ENCODE peak calls at places on chromosomes 11 and 22, in nine cellular contexts. H, T, M, V, Q, P, C, K and R are unnamed samples.

GRCh38 chr22:45678961-45679912 is 7.6 kb downstream of the ATXN10 start:
- DNase-seq in H (no peak), T (no peak), M (no peak), V (no peak), Q (no peak), P (no peak), C (no peak), K (peak), R (peak)

GRCh38 chr11:34926101-34926830 is 9.8 kb downstream of the PDHX start:
- DNase-seq in H (peak), T (peak), M (no peak), V (peak), Q (no peak), P (no peak), C (no peak), K (no peak), R (peak)

GRCh38 chr11:15976433-15977045 is 379.8 kb downstream of the SOX6 start:
- DNase-seq in H (peak), T (no peak), M (no peak), V (peak), Q (no peak), P (no peak), C (no peak), K (no peak), R (no peak)

GRCh38 chr11:6925636-6926207 is 504 bp upstream of the ZNF215 start:
- DNase-seq in H (peak), T (peak), M (no peak), V (peak), Q (no peak), P (no peak), C (no peak), K (no peak), R (peak)

GRCh38 chr11:58592760-58593472 is 14.1 kb downstream of the ZFP91 start:
- DNase-seq in H (no peak), T (no peak), M (no peak), V (peak), Q (no peak), P (peak), C (peak), K (no peak), R (no peak)

GRCh38 chr11:17386331-17387084 is 2.0 kb downstream of the KCNJ11 start:
- DNase-seq in H (peak), T (peak), M (peak), V (peak), Q (no peak), P (peak), C (peak), K (no peak), R (peak)

GRCh38 chr22:24731786-24732185 is 42.7 kb downstream of the PIWIL3 start:
- DNase-seq in H (no peak), T (no peak), M (no peak), V (no peak), Q (no peak), P (no peak), C (no peak), K (no peak), R (peak)

GRCh38 chr11:28106351-28107043 is 1.5 kb downstream of the KIF18A start:
- DNase-seq in H (no peak), T (no peak), M (no peak), V (no peak), Q (no peak), P (no peak), C (no peak), K (no peak), R (no peak)

GRCh38 chr11:111936045-111936400 is 1.1 kb upstream of the DIXDC1 start:
- DNase-seq in H (no peak), T (no peak), M (no peak), V (no peak), Q (no peak), P (no peak), C (no peak), K (no peak), R (peak)

GRCh38 chr22:45684169-45684568 is 12.5 kb downstream of the ATXN10 start:
- DNase-seq in H (peak), T (no peak), M (no peak), V (no peak), Q (no peak), P (no peak), C (no peak), K (no peak), R (no peak)

GRCh38 chr22:43188829-43189545 is 2.1 kb upstream of the TTLL12 start:
- DNase-seq in H (no peak), T (no peak), M (no peak), V (no peak), Q (no peak), P (no peak), C (no peak), K (no peak), R (no peak)

GRCh38 chr11:64894070-64894811 is 15.8 kb upstream of the EHD1 start:
- DNase-seq in H (peak), T (peak), M (peak), V (peak), Q (peak), P (peak), C (peak), K (no peak), R (peak)
- H3K4me3 ChIP-seq in H (no peak), T (no peak), M (no peak), V (no peak), Q (no peak), P (no peak), C (peak), K (no peak), R (no peak)

GRCh38 chr22:41177626-41178424 is 27.3 kb upstream of the L3MBTL2 start:
- DNase-seq in H (no peak), T (no peak), M (no peak), V (no peak), Q (no peak), P (no peak), C (peak), K (no peak), R (no peak)
- TF ChIP-seq CTCF in H (no peak), T (no peak), M (no peak), V (no peak), Q (no peak), P (no peak), C (no peak), K (no peak), R (no peak)

GRCh38 chr11:31246451-31247165 is 122.9 kb downstream of the DCDC1 start:
- DNase-seq in H (peak), T (no peak), M (no peak), V (peak), Q (no peak), P (peak), C (no peak), K (no peak), R (no peak)
- H3K4me3 ChIP-seq in H (no peak), T (no peak), M (no peak), V (no peak), Q (no peak), P (no peak), C (no peak), K (no peak), R (no peak)

DNA sequence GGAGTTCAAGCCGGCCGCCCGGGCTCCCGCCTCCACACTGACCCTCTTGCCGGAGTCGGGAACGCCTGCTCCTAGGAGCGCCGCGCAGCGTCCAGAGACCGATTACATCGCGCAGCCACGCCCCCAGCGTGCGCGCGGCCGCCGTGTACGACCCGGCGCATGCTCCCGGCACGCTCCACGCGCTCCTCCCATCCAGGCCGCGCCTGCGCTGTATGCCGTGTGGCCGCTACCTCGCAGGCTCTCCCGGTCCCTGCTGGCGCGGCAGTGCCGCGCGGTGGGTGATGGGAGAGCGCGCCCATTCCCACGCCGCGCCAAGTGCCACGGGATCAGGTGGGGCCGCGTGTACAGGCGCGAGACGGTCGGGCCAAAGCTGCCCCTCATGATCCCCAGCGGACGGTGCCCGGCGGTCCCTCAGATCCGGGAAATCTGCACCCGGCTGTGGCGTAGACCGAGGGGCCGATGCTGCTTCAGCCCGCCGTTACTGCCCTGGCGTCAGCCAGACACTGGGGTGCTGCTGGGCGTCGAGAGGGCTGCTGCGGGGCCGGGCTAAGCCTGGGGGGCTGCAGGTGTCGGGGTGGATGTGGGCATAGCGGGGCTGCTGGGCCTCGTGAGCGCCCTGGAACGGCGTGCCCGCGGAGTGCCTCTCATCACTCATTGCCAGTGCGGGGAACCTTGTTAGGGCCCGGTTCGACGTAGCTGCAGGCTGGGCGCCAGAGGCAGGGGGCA is at the start of the genes GNB1L and RTL10:
- DNase-seq in H (peak), T (peak), M (peak), V (peak), Q (peak), P (peak), C (peak), K (peak), R (peak)
- TF ChIP-seq CTCF in H (no peak), T (no peak), M (no peak), V (no peak), Q (no peak), P (no peak), C (peak), K (no peak), R (no peak)

GRCh38 chr11:2443881-2444300 is 423 bp downstream of the TRPM5 start:
- DNase-seq in H (no peak), T (peak), M (no peak), V (no peak), Q (no peak), P (peak), C (peak), K (no peak), R (no peak)

GRCh38 chr11:2443406-2443805 is 908 bp downstream of the TRPM5 start:
- DNase-seq in H (no peak), T (no peak), M (no peak), V (no peak), Q (no peak), P (no peak), C (no peak), K (no peak), R (no peak)

GRCh38 chr11:2445107-2445947 is 519 bp downstream of the KCNQ1 start:
- DNase-seq in H (no peak), T (peak), M (no peak), V (no peak), Q (no peak), P (peak), C (peak), K (no peak), R (no peak)

GRCh38 chr11:2445948-2446551 is 1.2 kb downstream of the KCNQ1 start:
- DNase-seq in H (no peak), T (no peak), M (no peak), V (no peak), Q (no peak), P (peak), C (peak), K (no peak), R (no peak)

GRCh38 chr11:2444301-2445106 is at the start of the genes KCNQ1 and TRPM5:
- DNase-seq in H (no peak), T (peak), M (peak), V (no peak), Q (no peak), P (peak), C (peak), K (no peak), R (no peak)
- H3K4me3 ChIP-seq in H (no peak), T (peak), M (peak), V (no peak), Q (no peak), P (peak), C (peak), K (no peak), R (no peak)

GRCh38 chr11:64245401-64245796 is 1.3 kb downstream of the PPP1R14B start:
- DNase-seq in H (no peak), T (no peak), M (peak), V (no peak), Q (no peak), P (peak), C (no peak), K (no peak), R (no peak)

GRCh38 chr11:64247729-64248531 is 1.2 kb upstream of the PPP1R14B start:
- DNase-seq in H (no peak), T (no peak), M (peak), V (no peak), Q (no peak), P (no peak), C (no peak), K (no peak), R (no peak)

GRCh38 chr11:64245797-64246623 is 733 bp downstream of the PPP1R14B start:
- DNase-seq in H (peak), T (peak), M (peak), V (peak), Q (peak), P (peak), C (no peak), K (no peak), R (peak)

GRCh38 chr11:64248578-64248977 is 1.8 kb upstream of the PPP1R14B start:
- DNase-seq in H (no peak), T (peak), M (no peak), V (no peak), Q (no peak), P (no peak), C (no peak), K (no peak), R (no peak)

GRCh38 chr11:64246874-64247728 is at the start of gene PPP1R14B:
- DNase-seq in H (peak), T (peak), M (peak), V (peak), Q (peak), P (peak), C (peak), K (no peak), R (peak)
- TF ChIP-seq CTCF in H (no peak), T (peak), M (no peak), V (peak), Q (no peak), P (no peak), C (peak), K (no peak), R (no peak)

GRCh38 chr11:61020706-61021235 is 49.3 kb downstream of the CD6 start:
- DNase-seq in H (no peak), T (no peak), M (no peak), V (no peak), Q (no peak), P (no peak), C (no peak), K (no peak), R (no peak)

GRCh38 chr11:61022311-61023085 is 51.0 kb downstream of the CD6 start:
- DNase-seq in H (no peak), T (no peak), M (no peak), V (no peak), Q (no peak), P (no peak), C (no peak), K (no peak), R (no peak)

GRCh38 chr11:61019818-61020405 is 48.4 kb downstream of the CD6 start:
- DNase-seq in H (no peak), T (no peak), M (no peak), V (no peak), Q (no peak), P (no peak), C (no peak), K (no peak), R (no peak)

GRCh38 chr11:61023086-61024035 is 51.9 kb downstream of the CD6 start:
- DNase-seq in H (no peak), T (no peak), M (no peak), V (no peak), Q (no peak), P (no peak), C (no peak), K (no peak), R (no peak)

DNA sequence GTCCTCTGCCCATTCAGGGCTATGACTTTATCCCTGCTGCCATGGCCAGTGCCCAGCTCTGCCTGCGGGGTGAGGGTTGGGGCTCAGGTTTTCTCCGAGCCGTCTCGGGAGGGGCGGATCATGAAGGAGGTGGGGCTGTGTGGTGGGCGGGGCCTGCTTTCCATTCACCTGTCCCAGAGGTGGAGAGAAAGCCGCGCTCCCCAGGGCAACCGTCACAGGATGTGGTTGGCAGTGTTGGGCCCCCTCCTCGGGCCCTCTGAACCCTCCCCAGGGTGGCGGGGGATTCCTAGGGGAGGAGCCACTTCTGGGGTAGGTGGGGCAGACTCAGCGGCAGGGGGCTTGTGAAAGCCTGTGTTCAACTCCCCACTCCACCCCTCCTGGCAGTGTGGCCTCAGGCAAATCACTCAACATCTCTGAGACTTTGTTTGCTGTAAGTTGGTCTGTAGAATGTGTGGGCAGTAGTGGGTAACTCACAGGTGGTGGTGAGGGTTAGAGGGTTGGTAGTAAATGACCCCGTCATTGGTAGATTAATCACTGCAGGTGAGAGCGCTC is 50.3 kb downstream of the CD6 start:
- DNase-seq in H (no peak), T (peak), M (no peak), V (no peak), Q (no peak), P (peak), C (no peak), K (no peak), R (no peak)
- H3K4me3 ChIP-seq in H (no peak), T (peak), M (no peak), V (no peak), Q (no peak), P (no peak), C (no peak), K (no peak), R (no peak)

DNA sequence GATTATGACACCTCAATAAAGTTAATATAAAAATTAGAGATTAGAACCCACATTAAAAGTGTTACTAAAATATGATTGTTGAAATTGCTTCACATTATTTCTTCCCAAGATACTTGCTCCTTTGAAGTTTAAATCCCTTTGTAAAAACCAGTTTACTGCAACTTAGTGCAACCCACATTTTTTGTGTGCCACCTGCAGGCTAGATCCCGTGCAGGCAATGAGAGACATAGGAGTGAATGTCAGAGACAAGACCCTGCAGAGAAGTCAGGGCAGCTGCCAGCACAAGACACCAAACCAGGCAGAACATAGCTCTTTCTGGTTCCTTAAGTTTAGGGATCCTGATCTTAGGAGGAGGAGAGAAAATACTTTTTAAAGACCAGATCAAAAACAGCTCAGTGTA is 142.9 kb upstream of the MTNR1B start:
- DNase-seq in H (no peak), T (no peak), M (no peak), V (no peak), Q (no peak), P (no peak), C (no peak), K (no peak), R (no peak)
- TF ChIP-seq CTCF in H (no peak), T (peak), M (no peak), V (no peak), Q (no peak), P (no peak), C (no peak), K (no peak), R (no peak)

GRCh38 chr22:31105282-31105929 is 2.0 kb downstream of the SELENOM start:
- DNase-seq in H (no peak), T (no peak), M (no peak), V (no peak), Q (no peak), P (no peak), C (no peak), K (no peak), R (no peak)
- H3K4me3 ChIP-seq in H (no peak), T (no peak), M (no peak), V (no peak), Q (no peak), P (no peak), C (no peak), K (no peak), R (peak)